ENCODE peak calls at places on chromosomes 11 and 22, in four cellular contexts. N is IMR-90, F is K562, R is GM12878. M is an unnamed sample.

GRCh38 chr11:31325162-31325561 is 44.4 kb downstream of the DCDC1 start:
- DNase-seq in N (peak; percentile 44), R (no peak), F (no peak), M (no peak)

GRCh38 chr22:20549232-20549841 is 41.9 kb downstream of the MED15 start:
- DNase-seq in N (no peak), R (no peak), F (peak; percentile 72), M (no peak)

GRCh38 chr11:61957028-61957770 is 7.0 kb downstream of the BEST1 start:
- DNase-seq in F (no peak), N (no peak), R (no peak), M (peak; percentile 30)

GRCh38 chr11:62122076-62122475 is 1.7 kb upstream of the INCENP start:
- DNase-seq in F (no peak), N (no peak), R (no peak), M (no peak)

GRCh38 chr11:45038923-45039322 is 88.2 kb upstream of the TP53I11 start:
- DNase-seq in R (no peak), F (no peak), N (no peak), M (no peak)

GRCh38 chr11:99020324-99021225 is at the start of gene CNTN5:
- DNase-seq in F (peak; percentile 6), N (peak; percentile 5), R (no peak), M (peak; percentile 72)

GRCh38 chr11:93279911-93280347 is 50.6 kb upstream of the DEUP1 start:
- DNase-seq in F (no peak), R (peak; percentile 31), N (no peak), M (no peak)

GRCh38 chr11:116729501-116730240 is 43.1 kb downstream of the BUD13 start:
- DNase-seq in F (no peak), N (no peak), R (no peak), M (no peak)

GRCh38 chr22:19120829-19121630 is 1.2 kb downstream of the DGCR2 start:
- DNase-seq in F (peak; percentile 79), N (peak; percentile 33), R (no peak), M (no peak)

GRCh38 chr22:29093501-29093921 is 20.7 kb downstream of the KREMEN1 start:
- DNase-seq in N (peak; percentile 70), R (no peak), F (no peak), M (no peak)

GRCh38 chr22:43488031-43488892 is 76.4 kb downstream of the MPPED1 start:
- DNase-seq in F (no peak), R (no peak), N (no peak), M (no peak)

GRCh38 chr11:32088117-32088941 is 2.5 kb upstream of the RCN1 start:
- DNase-seq in F (no peak), R (peak; percentile 66), N (peak; percentile 91), M (no peak)

GRCh38 chr11:2902784-2903671 is 17.5 kb upstream of the CDKN1C start:
- DNase-seq in R (no peak), N (no peak), F (no peak), M (no peak)

GRCh38 chr11:70201876-70202861 is 927 bp upstream of the FADD start:
- DNase-seq in N (no peak), F (no peak), R (no peak), M (no peak)

GRCh38 chr11:60121259-60121658 is 32.8 kb downstream of the MS4A2 start:
- DNase-seq in F (no peak), R (no peak), N (no peak), M (no peak)

GRCh38 chr11:134515081-134515960 is 103.3 kb upstream of the B3GAT1 start:
- DNase-seq in R (no peak), N (no peak), F (no peak), M (no peak)

GRCh38 chr11:115605397-115606222 is 101.4 kb upstream of the CADM1 start:
- DNase-seq in N (no peak), R (no peak), F (no peak), M (no peak)

GRCh38 chr11:59189986-59190385 is 18.1 kb downstream of the DTX4 start:
- DNase-seq in F (no peak), N (no peak), R (no peak), M (no peak)

GRCh38 chr11:39745401-39745800 is 1714.1 kb downstream of the LRRC4C start:
- DNase-seq in F (no peak), R (no peak), N (no peak), M (no peak)

GRCh38 chr11:27395556-27396258 is 32.7 kb upstream of the CCDC34 start:
- DNase-seq in F (no peak), N (peak; percentile 76), R (no peak), M (no peak)

GRCh38 chr22:49721211-49721763 is 106.4 kb downstream of the BRD1 start:
- DNase-seq in F (no peak), R (no peak), N (no peak), M (no peak)

GRCh38 chr11:89201138-89201537 is 23.5 kb downstream of the TYR start:
- DNase-seq in F (no peak), R (no peak), N (no peak), M (no peak)

GRCh38 chr11:109071712-109072524 is 350.1 kb upstream of the C11orf87 start:
- DNase-seq in N (peak; percentile 46), F (no peak), R (no peak), M (no peak)

GRCh38 chr22:29079218-29079901 is 6.5 kb downstream of the KREMEN1 start:
- DNase-seq in F (no peak), N (no peak), R (no peak), M (no peak)

GRCh38 chr11:83051760-83052671 is 19.7 kb downstream of the RAB30 start:
- DNase-seq in N (peak; percentile 98), R (no peak), F (no peak), M (no peak)

GRCh38 chr11:118108513-118108912 is 21.8 kb upstream of the SMIM35 start:
- DNase-seq in R (no peak), N (no peak), F (no peak), M (no peak)

GRCh38 chr22:37675930-37676571 is 615 bp downstream of the LGALS1 start:
- DNase-seq in F (no peak), N (no peak), R (no peak), M (no peak)

GRCh38 chr22:49204599-49205214 is 623.0 kb downstream of the BRD1 start:
- DNase-seq in R (no peak), F (no peak), N (no peak), M (peak; percentile 10)

GRCh38 chr11:79046365-79046764 is 394.5 kb downstream of the TENM4 start:
- DNase-seq in N (peak; percentile 13), R (no peak), F (no peak), M (no peak)

GRCh38 chr22:47090591-47091240 is 328.3 kb downstream of the TBC1D22A start:
- DNase-seq in N (peak; percentile 60), F (peak; percentile 59), R (no peak), M (peak; percentile 62)

GRCh38 chr11:77113382-77114088 is 10.9 kb downstream of the OMP start:
- DNase-seq in F (peak; percentile 66), N (peak; percentile 38), R (no peak), M (peak; percentile 75)

GRCh38 chr22:47054231-47055072 is 292.0 kb downstream of the TBC1D22A start:
- DNase-seq in N (no peak), F (no peak), R (no peak), M (no peak)

GRCh38 chr11:24422371-24422770 is 74.5 kb upstream of the LUZP2 start:
- DNase-seq in F (no peak), N (peak; percentile 36), R (no peak), M (no peak)

GRCh38 chr11:12981879-12982531 is 27.1 kb upstream of the RASSF10 start:
- DNase-seq in F (no peak), R (no peak), N (peak; percentile 4), M (no peak)

GRCh38 chr11:65547446-65548125 is 10.6 kb downstream of the LTBP3 start:
- DNase-seq in F (no peak), N (no peak), R (no peak), M (peak; percentile 72)

GRCh38 chr22:24994070-24994763 is 41.7 kb downstream of the KIAA1671 start:
- DNase-seq in F (no peak), R (no peak), N (no peak), M (no peak)

GRCh38 chr22:23850136-23850611 is 7.5 kb upstream of the SLC2A11 start:
- DNase-seq in F (no peak), N (no peak), R (no peak), M (no peak)

GRCh38 chr11:79564288-79564925 is 123.6 kb upstream of the TENM4 start:
- DNase-seq in F (no peak), N (no peak), R (no peak), M (no peak)

GRCh38 chr22:30235687-30236170 is 10.8 kb downstream of the LIF start:
- DNase-seq in R (no peak), N (peak; percentile 88), F (no peak), M (no peak)

GRCh38 chr11:34929794-34930763 is 13.7 kb downstream of the PDHX start:
- DNase-seq in R (no peak), F (no peak), N (no peak), M (no peak)
- TF ChIP-seq CHD1 in R (no peak), F (no peak), N (no peak), M (no peak)

DNA sequence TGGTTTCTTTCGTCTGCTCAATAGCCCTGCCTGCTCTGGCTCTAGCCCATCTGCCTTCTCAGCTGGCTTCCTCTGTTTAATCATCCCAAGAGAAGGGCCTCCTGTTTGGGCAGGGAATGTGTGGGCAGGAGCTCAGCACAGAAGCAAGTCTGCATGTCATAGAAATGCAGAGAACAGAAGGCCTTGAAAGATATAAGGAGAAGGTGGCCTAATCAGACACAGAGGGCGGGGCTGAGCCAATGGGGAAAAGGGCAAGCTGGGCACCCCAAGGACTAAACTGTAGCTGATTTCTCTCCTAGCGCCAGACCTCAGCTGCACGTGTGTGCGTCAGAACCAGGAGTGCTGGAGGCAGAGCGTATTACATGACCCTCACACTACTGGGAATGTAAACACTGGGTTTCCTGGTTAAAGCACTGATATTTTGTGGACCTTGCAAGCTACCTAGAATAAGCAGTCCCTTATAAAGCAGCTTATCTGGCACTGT is 7.6 kb upstream of the CCKBR start:
- DNase-seq in R (no peak), N (peak; percentile 85), F (peak; percentile 18), M (no peak)
- TF ChIP-seq USF2 in R (no peak), N (peak; percentile 10), F (no peak), M (no peak)

GRCh38 chr11:119531091-119531490 is 108.1 kb upstream of the THY1 start:
- DNase-seq in R (no peak), F (no peak), N (no peak), M (no peak)
- TF ChIP-seq CHD1 in R (no peak), F (no peak), N (no peak), M (no peak)

GRCh38 chr11:33211588-33211987 is 45.6 kb upstream of the HIPK3 start:
- DNase-seq in N (no peak), R (no peak), F (no peak), M (no peak)
- TF ChIP-seq USF2 in N (no peak), R (no peak), F (no peak), M (no peak)